ENCODE peak calls at places on chromosomes 7 and 10, in ten cellular contexts. One of them, this sample, is unnamed.
A peak's percentile ranks its signal among the peaks of the same experiment; 100 is the strongest.

GRCh38 chr7:20541615-20542349 is 73.7 kb upstream of the ABCB5 start:
- DNase-seq in DND-41: no peak
- DNase-seq in heart left ventricle: no peak
- DNase-seq in body of pancreas: no peak
- DNase-seq in psoas muscle: no peak
- DNase-seq in mammary epithelial cell: peak; percentile 74
- DNase-seq in CD8-positive, alpha-beta memory T cell: no peak
- DNase-seq in fibroblast of lung: no peak
- DNase-seq in lower lobe of right lung: no peak
- DNase-seq in small intestine: no peak
- DNase-seq in this sample: no peak

GRCh38 chr7:143074141-143074540 is 22.0 kb downstream of the OR6V1 start:
- DNase-seq in lower lobe of right lung: no peak
- DNase-seq in small intestine: no peak
- DNase-seq in heart left ventricle: no peak
- DNase-seq in fibroblast of lung: no peak
- DNase-seq in body of pancreas: no peak
- DNase-seq in mammary epithelial cell: no peak
- DNase-seq in psoas muscle: no peak
- DNase-seq in CD8-positive, alpha-beta memory T cell: no peak
- DNase-seq in DND-41: no peak
- DNase-seq in this sample: no peak

GRCh38 chr7:128458956-128459355 is 3.3 kb downstream of the HILPDA start:
- DNase-seq in psoas muscle: no peak
- DNase-seq in fibroblast of lung: no peak
- DNase-seq in CD8-positive, alpha-beta memory T cell: no peak
- DNase-seq in lower lobe of right lung: no peak
- DNase-seq in heart left ventricle: no peak
- DNase-seq in mammary epithelial cell: no peak
- DNase-seq in body of pancreas: no peak
- DNase-seq in DND-41: no peak
- DNase-seq in small intestine: no peak
- DNase-seq in this sample: no peak

GRCh38 chr10:129586897-129587443 is 119.9 kb downstream of the MGMT start:
- DNase-seq in mammary epithelial cell: no peak
- DNase-seq in body of pancreas: no peak
- DNase-seq in DND-41: no peak
- DNase-seq in lower lobe of right lung: no peak
- DNase-seq in CD8-positive, alpha-beta memory T cell: no peak
- DNase-seq in psoas muscle: no peak
- DNase-seq in heart left ventricle: no peak
- DNase-seq in small intestine: no peak
- DNase-seq in fibroblast of lung: no peak
- DNase-seq in this sample: no peak

GRCh38 chr10:62860946-62861345 is 44.8 kb upstream of the EGR2 start:
- DNase-seq in DND-41: peak; percentile 16
- DNase-seq in body of pancreas: no peak
- DNase-seq in lower lobe of right lung: no peak
- DNase-seq in mammary epithelial cell: no peak
- DNase-seq in CD8-positive, alpha-beta memory T cell: no peak
- DNase-seq in psoas muscle: no peak
- DNase-seq in fibroblast of lung: peak; percentile 33
- DNase-seq in small intestine: peak; percentile 7
- DNase-seq in heart left ventricle: no peak
- DNase-seq in this sample: no peak

GRCh38 chr10:83917519-83918506 is 221.5 kb upstream of the GHITM start:
- DNase-seq in psoas muscle: peak; percentile 53
- DNase-seq in DND-41: no peak
- DNase-seq in CD8-positive, alpha-beta memory T cell: no peak
- DNase-seq in small intestine: no peak
- DNase-seq in body of pancreas: no peak
- DNase-seq in mammary epithelial cell: no peak
- DNase-seq in lower lobe of right lung: no peak
- DNase-seq in fibroblast of lung: no peak
- DNase-seq in heart left ventricle: no peak
- DNase-seq in this sample: no peak

GRCh38 chr10:76403876-76404275 is 972.5 kb downstream of the LRMDA start:
- DNase-seq in body of pancreas: no peak
- DNase-seq in mammary epithelial cell: peak; percentile 19
- DNase-seq in lower lobe of right lung: no peak
- DNase-seq in DND-41: no peak
- DNase-seq in CD8-positive, alpha-beta memory T cell: no peak
- DNase-seq in small intestine: no peak
- DNase-seq in heart left ventricle: no peak
- DNase-seq in psoas muscle: no peak
- DNase-seq in fibroblast of lung: peak; percentile 38
- DNase-seq in this sample: no peak

GRCh38 chr10:32377458-32378370 is 30.8 kb upstream of the EPC1 start:
- DNase-seq in lower lobe of right lung: no peak
- DNase-seq in psoas muscle: no peak
- DNase-seq in heart left ventricle: no peak
- DNase-seq in small intestine: peak; percentile 63
- DNase-seq in mammary epithelial cell: peak; percentile 50
- DNase-seq in DND-41: peak; percentile 50
- DNase-seq in body of pancreas: peak; percentile 33
- DNase-seq in fibroblast of lung: peak; percentile 51
- DNase-seq in CD8-positive, alpha-beta memory T cell: peak; percentile 61
- DNase-seq in this sample: peak; percentile 15

DNA sequence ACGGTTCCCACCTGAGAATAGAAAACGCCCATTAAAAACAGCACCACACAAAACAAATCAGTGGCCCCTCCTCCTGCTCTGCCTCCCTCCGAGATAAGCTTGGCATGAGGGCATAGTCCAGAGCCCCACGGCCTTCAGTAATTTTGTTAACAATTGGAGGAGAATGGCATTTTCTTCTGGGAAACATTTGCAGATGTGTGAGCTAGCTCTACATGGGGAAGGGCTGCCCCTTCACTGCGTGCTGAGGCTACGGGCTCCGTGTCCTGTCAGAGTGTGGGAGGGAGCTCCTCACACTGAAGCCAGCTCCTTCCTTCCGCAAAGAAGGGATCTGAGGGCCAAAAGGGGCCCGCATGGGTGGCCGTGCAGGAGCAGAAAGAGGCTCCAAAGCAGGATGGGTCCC is 15.2 kb downstream of the GRK5 start:
- DNase-seq in CD8-positive, alpha-beta memory T cell: no peak
- DNase-seq in fibroblast of lung: no peak
- DNase-seq in mammary epithelial cell: no peak
- DNase-seq in heart left ventricle: no peak
- DNase-seq in psoas muscle: no peak
- DNase-seq in small intestine: peak; percentile 66
- DNase-seq in DND-41: no peak
- DNase-seq in lower lobe of right lung: no peak
- DNase-seq in body of pancreas: peak; percentile 61
- DNase-seq in this sample: no peak
- H3K4me1 ChIP-seq in CD8-positive, alpha-beta memory T cell: peaks cover 7% of the 10 kb centered on the region
- H3K4me1 ChIP-seq in fibroblast of lung: peaks cover 32% of the 10 kb centered on the region
- H3K4me1 ChIP-seq in mammary epithelial cell: no peaks in the 10 kb centered on the region
- H3K4me1 ChIP-seq in heart left ventricle: peaks cover 72% of the 10 kb centered on the region
- H3K4me1 ChIP-seq in psoas muscle: no peaks in the 10 kb centered on the region
- H3K4me1 ChIP-seq in small intestine: peaks cover 6% of the 10 kb centered on the region
- H3K4me1 ChIP-seq in DND-41: no peaks in the 10 kb centered on the region
- H3K4me1 ChIP-seq in lower lobe of right lung: peaks cover 76% of the 10 kb centered on the region
- H3K4me1 ChIP-seq in body of pancreas: peaks cover 24% of the 10 kb centered on the region
- H3K4me1 ChIP-seq in this sample: peaks cover 4% of the 10 kb centered on the region

DNA sequence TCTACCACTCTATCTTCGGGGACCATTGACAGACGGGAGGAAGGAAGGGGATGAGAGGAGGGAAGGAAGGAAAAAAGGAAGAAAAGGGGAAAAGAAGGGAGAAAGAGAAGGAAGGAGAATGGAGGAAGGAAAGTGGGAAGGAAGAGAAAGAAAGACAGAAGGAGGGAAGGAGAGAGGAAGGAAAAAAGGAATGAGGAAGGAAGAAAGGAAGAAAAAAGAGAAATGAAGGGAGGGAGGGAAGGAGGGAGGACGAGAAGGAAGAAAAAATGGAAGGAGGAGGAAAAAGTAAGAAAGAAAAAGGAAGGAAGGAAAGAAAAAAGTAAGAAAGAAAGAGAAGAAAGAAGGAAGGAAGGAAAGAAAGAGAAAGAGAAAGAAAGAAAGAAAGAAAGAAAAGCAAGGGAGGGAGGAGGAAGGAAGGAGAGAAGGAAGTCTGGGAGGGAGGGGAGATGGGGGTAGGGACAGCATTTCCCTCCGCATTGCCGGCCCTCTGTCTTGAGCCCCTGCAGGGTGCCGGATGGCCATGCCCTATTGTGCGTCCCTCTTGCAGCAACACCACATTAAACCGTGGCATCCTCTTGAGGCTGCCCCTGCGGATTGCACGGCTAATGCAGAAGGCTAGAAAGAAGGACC is 128.8 kb downstream of the ADARB2 start:
- DNase-seq in mammary epithelial cell: no peak
- DNase-seq in psoas muscle: no peak
- DNase-seq in CD8-positive, alpha-beta memory T cell: no peak
- DNase-seq in DND-41: no peak
- DNase-seq in body of pancreas: no peak
- DNase-seq in fibroblast of lung: no peak
- DNase-seq in small intestine: no peak
- DNase-seq in lower lobe of right lung: no peak
- DNase-seq in heart left ventricle: no peak
- DNase-seq in this sample: no peak
- H3K27me3 ChIP-seq in mammary epithelial cell: no peaks in the 10 kb centered on the region
- H3K27me3 ChIP-seq in psoas muscle: peaks cover 53% of the 10 kb centered on the region
- H3K27me3 ChIP-seq in CD8-positive, alpha-beta memory T cell: no peaks in the 10 kb centered on the region
- H3K27me3 ChIP-seq in DND-41: peaks cover 12% of the 10 kb centered on the region
- H3K27me3 ChIP-seq in body of pancreas: peaks cover 18% of the 10 kb centered on the region
- H3K27me3 ChIP-seq in fibroblast of lung: no peaks in the 10 kb centered on the region
- H3K27me3 ChIP-seq in small intestine: no peaks in the 10 kb centered on the region
- H3K27me3 ChIP-seq in lower lobe of right lung: peaks cover 25% of the 10 kb centered on the region
- H3K27me3 ChIP-seq in heart left ventricle: peaks cover 21% of the 10 kb centered on the region
- H3K27me3 ChIP-seq in this sample: no peaks in the 10 kb centered on the region

DNA sequence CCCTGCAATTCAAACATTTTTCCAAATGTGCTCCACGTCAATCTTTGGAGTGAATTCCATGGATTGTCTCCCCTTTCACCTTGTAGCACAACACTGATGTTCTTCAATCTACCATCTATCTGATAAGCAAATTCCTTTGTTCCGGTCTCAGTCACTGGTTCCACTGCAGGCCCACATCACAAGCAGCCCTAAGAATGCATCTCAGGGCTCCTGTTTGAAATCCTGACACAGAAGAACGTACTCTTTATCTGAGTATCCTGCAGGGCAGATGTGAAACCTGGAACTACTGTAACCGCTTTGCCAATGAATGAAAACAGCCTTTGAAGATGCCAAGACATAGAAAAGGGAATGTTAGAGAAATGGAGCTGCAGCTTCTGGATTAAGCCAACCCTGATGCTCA is 62.9 kb upstream of the FAM133B start:
- DNase-seq in small intestine: no peak
- DNase-seq in body of pancreas: no peak
- DNase-seq in DND-41: peak; percentile 34
- DNase-seq in mammary epithelial cell: no peak
- DNase-seq in lower lobe of right lung: no peak
- DNase-seq in heart left ventricle: no peak
- DNase-seq in psoas muscle: no peak
- DNase-seq in CD8-positive, alpha-beta memory T cell: no peak
- DNase-seq in fibroblast of lung: no peak
- DNase-seq in this sample: no peak
- H3K4me1 ChIP-seq in small intestine: no peaks in the 10 kb centered on the region
- H3K4me1 ChIP-seq in body of pancreas: peaks cover 12% of the 10 kb centered on the region
- H3K4me1 ChIP-seq in DND-41: peaks cover 91% of the 10 kb centered on the region
- H3K4me1 ChIP-seq in mammary epithelial cell: peaks cover 4% of the 10 kb centered on the region
- H3K4me1 ChIP-seq in lower lobe of right lung: no peaks in the 10 kb centered on the region
- H3K4me1 ChIP-seq in heart left ventricle: peaks cover 7% of the 10 kb centered on the region
- H3K4me1 ChIP-seq in psoas muscle: no peaks in the 10 kb centered on the region
- H3K4me1 ChIP-seq in CD8-positive, alpha-beta memory T cell: no peaks in the 10 kb centered on the region
- H3K4me1 ChIP-seq in fibroblast of lung: no peaks in the 10 kb centered on the region
- H3K4me1 ChIP-seq in this sample: no peaks in the 10 kb centered on the region

DNA sequence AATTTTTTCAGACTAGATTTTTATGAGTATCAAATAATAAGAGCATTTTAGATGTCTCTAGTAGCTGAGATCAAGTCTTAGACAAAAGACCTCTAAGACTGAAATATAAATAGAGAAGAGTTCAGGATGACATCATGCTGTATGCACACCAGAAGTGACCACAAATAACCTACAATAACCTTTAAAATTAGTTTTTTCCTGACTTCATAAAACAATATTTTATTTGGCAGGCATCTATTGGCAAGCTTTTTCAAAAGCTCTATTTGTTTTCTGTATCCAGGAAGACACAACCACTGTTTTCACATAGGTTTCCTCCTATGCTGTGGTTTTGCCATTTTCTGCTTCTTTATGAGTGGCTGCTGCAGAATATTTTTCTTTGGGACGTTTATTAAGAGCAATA is 359.1 kb downstream of the CRPPA start:
- DNase-seq in DND-41: no peak
- DNase-seq in lower lobe of right lung: no peak
- DNase-seq in fibroblast of lung: peak; percentile 85
- DNase-seq in small intestine: no peak
- DNase-seq in body of pancreas: no peak
- DNase-seq in CD8-positive, alpha-beta memory T cell: no peak
- DNase-seq in psoas muscle: no peak
- DNase-seq in heart left ventricle: no peak
- DNase-seq in mammary epithelial cell: peak; percentile 64
- DNase-seq in this sample: no peak
- H3K27me3 ChIP-seq in DND-41: no peaks in the 10 kb centered on the region
- H3K27me3 ChIP-seq in lower lobe of right lung: no peaks in the 10 kb centered on the region
- H3K27me3 ChIP-seq in fibroblast of lung: peaks cover 2% of the 10 kb centered on the region
- H3K27me3 ChIP-seq in small intestine: no peaks in the 10 kb centered on the region
- H3K27me3 ChIP-seq in body of pancreas: no peaks in the 10 kb centered on the region
- H3K27me3 ChIP-seq in CD8-positive, alpha-beta memory T cell: no peaks in the 10 kb centered on the region
- H3K27me3 ChIP-seq in psoas muscle: no peaks in the 10 kb centered on the region
- H3K27me3 ChIP-seq in heart left ventricle: no peaks in the 10 kb centered on the region
- H3K27me3 ChIP-seq in mammary epithelial cell: no peaks in the 10 kb centered on the region
- H3K27me3 ChIP-seq in this sample: no peaks in the 10 kb centered on the region

This sample was measured in CD8-positive, alpha-beta T cell.